ENCODE peak calls at places on chromosomes 16 and 17, in six cellular contexts. O is transverse colon, H is stomach, A is gastrocnemius medialis, L is sigmoid colon, X is Peyer's patch. G is an unnamed sample. For H3K27me3 and H3K36me3, the result is how much of the 10 kb centered on the place peaks cover.

GRCh38 chr16:4244254-4244812 is 2.5 kb upstream of the SRL start:
- DNase-seq in O (no peak), H (peak), A (no peak), L (no peak), X (no peak), G (no peak)

GRCh38 chr17:32723310-32723955 is 153.5 kb downstream of the MYO1D start:
- DNase-seq in O (no peak), H (no peak), A (no peak), L (no peak), X (no peak), G (no peak)

GRCh38 chr17:47895254-47895855 is 681 bp upstream of the SP2 start:
- DNase-seq in O (peak), H (peak), A (no peak), L (no peak), X (peak), G (peak)

GRCh38 chr17:14301761-14302401 is 1.0 kb downstream of the HS3ST3B1 start:
- DNase-seq in O (peak), H (peak), A (no peak), L (no peak), X (peak), G (peak)

GRCh38 chr16:30700491-30700890 is 1.5 kb downstream of the SRCAP start:
- DNase-seq in O (no peak), H (no peak), A (no peak), L (no peak), X (no peak), G (peak)

GRCh38 chr17:32502710-32503109 is 15.9 kb downstream of the CDK5R1 start:
- DNase-seq in O (no peak), H (no peak), A (no peak), L (no peak), X (no peak), G (no peak)

GRCh38 chr16:51152691-51153261 is 1.7 kb upstream of the SALL1 start:
- DNase-seq in O (no peak), H (no peak), A (no peak), L (no peak), X (no peak), G (no peak)

GRCh38 chr16:66079671-66080070 is 286.8 kb upstream of the CDH5 start:
- DNase-seq in O (no peak), H (no peak), A (no peak), L (no peak), X (no peak), G (no peak)

GRCh38 chr16:27303256-27304100 is 10.3 kb upstream of the IL4R start:
- DNase-seq in O (no peak), H (no peak), A (no peak), L (no peak), X (peak), G (no peak)

GRCh38 chr17:57889892-57890856 is 40.3 kb upstream of the MRPS23 start:
- DNase-seq in O (peak), H (peak), A (peak), L (peak), X (peak), G (no peak)

GRCh38 chr17:3961564-3962047 is 2.6 kb downstream of the ATP2A3 start:
- DNase-seq in O (peak), H (no peak), A (no peak), L (no peak), X (peak), G (peak)

GRCh38 chr17:63675607-63676539 is 24.1 kb downstream of the LIMD2 start:
- DNase-seq in O (peak), H (peak), A (no peak), L (peak), X (peak), G (no peak)

GRCh38 chr17:62800580-62800979 is 7.5 kb downstream of the MARCHF10 start:
- DNase-seq in O (no peak), H (peak), A (no peak), L (no peak), X (no peak), G (no peak)

GRCh38 chr16:66402166-66402565 is 24.9 kb upstream of the BEAN1 start:
- DNase-seq in O (no peak), H (no peak), A (no peak), L (no peak), X (peak), G (no peak)

GRCh38 chr17:55577011-55577586 is 65.8 kb upstream of the SMIM36 start:
- DNase-seq in O (peak), H (no peak), A (peak), L (peak), X (peak), G (peak)

GRCh38 chr17:72677714-72678390 is 414.6 kb downstream of the SLC39A11 start:
- DNase-seq in O (no peak), H (no peak), A (no peak), L (no peak), X (peak), G (no peak)

GRCh38 chr17:44585315-44585714 is 28.0 kb downstream of the FZD2 start:
- DNase-seq in O (no peak), H (no peak), A (no peak), L (no peak), X (no peak), G (no peak)

GRCh38 chr17:69245617-69246016 is 17.0 kb upstream of the ABCA10 start:
- DNase-seq in O (no peak), H (no peak), A (no peak), L (no peak), X (no peak), G (no peak)

GRCh38 chr16:72372082-72372615 is 200.2 kb upstream of the PMFBP1 start:
- DNase-seq in O (no peak), H (no peak), A (no peak), L (no peak), X (no peak), G (no peak)

GRCh38 chr17:65345261-65346060 is 208.3 kb downstream of the RGS9 start:
- DNase-seq in O (no peak), H (no peak), A (no peak), L (no peak), X (no peak), G (no peak)

GRCh38 chr17:6163632-6164319 is 93.6 kb downstream of the WSCD1 start:
- DNase-seq in O (no peak), H (no peak), A (no peak), L (no peak), X (no peak), G (no peak)

GRCh38 chr17:9004132-9004960 is 17.0 kb upstream of the NTN1 start:
- DNase-seq in O (no peak), H (no peak), A (no peak), L (no peak), X (no peak), G (no peak)

GRCh38 chr17:18028684-18029540 is 10.1 kb downstream of the ATPAF2 start:
- DNase-seq in O (no peak), H (no peak), A (no peak), L (no peak), X (peak), G (no peak)

GRCh38 chr17:34472363-34472762 is 107.0 kb upstream of the TMEM132E start:
- DNase-seq in O (no peak), H (no peak), A (no peak), L (no peak), X (no peak), G (no peak)

GRCh38 chr17:72467841-72468653 is 347.2 kb downstream of the SOX9 start:
- DNase-seq in O (peak), H (peak), A (no peak), L (no peak), X (peak), G (peak)

GRCh38 chr17:56577190-56577589 is 16.3 kb upstream of the NOG start:
- DNase-seq in O (no peak), H (no peak), A (no peak), L (no peak), X (no peak), G (no peak)

GRCh38 chr17:13140750-13141149 is 122.9 kb upstream of the ELAC2 start:
- DNase-seq in O (no peak), H (no peak), A (no peak), L (no peak), X (no peak), G (no peak)

GRCh38 chr17:151004-151403 is 13.6 kb downstream of the SCGB1C2 start:
- DNase-seq in O (no peak), H (no peak), A (no peak), L (peak), X (no peak), G (no peak)

GRCh38 chr17:59425085-59425901 is 93.8 kb downstream of the YPEL2 start:
- DNase-seq in O (peak), H (no peak), A (peak), L (peak), X (no peak), G (no peak)

GRCh38 chr16:21727344-21727743 is 63.6 kb downstream of the OTOA start:
- DNase-seq in O (no peak), H (no peak), A (no peak), L (no peak), X (no peak), G (no peak)

GRCh38 chr16:66342294-66342900 is 24.1 kb upstream of the CDH5 start:
- DNase-seq in O (no peak), H (no peak), A (no peak), L (no peak), X (no peak), G (peak)

GRCh38 chr16:671353-672131 is 3.6 kb downstream of the RHOT2 start:
- DNase-seq in O (no peak), H (no peak), A (no peak), L (no peak), X (no peak), G (no peak)

GRCh38 chr17:17350491-17351355 is 47.5 kb downstream of the NT5M start:
- DNase-seq in O (no peak), H (peak), A (no peak), L (no peak), X (peak), G (peak)

GRCh38 chr17:42392664-42393415 is 4.6 kb upstream of the STAT3 start:
- DNase-seq in O (no peak), H (no peak), A (no peak), L (no peak), X (no peak), G (no peak)

GRCh38 chr16:13436641-13437423 is 483.1 kb upstream of the ERCC4 start:
- DNase-seq in O (no peak), H (no peak), A (no peak), L (no peak), X (no peak), G (no peak)

GRCh38 chr16:88640039-88640495 is 1.7 kb downstream of the IL17C start:
- DNase-seq in O (no peak), H (no peak), A (no peak), L (no peak), X (no peak), G (no peak)

GRCh38 chr16:46884513-46885293 is 541 bp downstream of the GPT2 start:
- DNase-seq in O (peak), H (no peak), A (no peak), L (no peak), X (no peak), G (peak)

GRCh38 chr17:10114931-10115535 is 83.4 kb downstream of the GAS7 start:
- DNase-seq in O (peak), H (peak), A (peak), L (peak), X (peak), G (peak)

DNA sequence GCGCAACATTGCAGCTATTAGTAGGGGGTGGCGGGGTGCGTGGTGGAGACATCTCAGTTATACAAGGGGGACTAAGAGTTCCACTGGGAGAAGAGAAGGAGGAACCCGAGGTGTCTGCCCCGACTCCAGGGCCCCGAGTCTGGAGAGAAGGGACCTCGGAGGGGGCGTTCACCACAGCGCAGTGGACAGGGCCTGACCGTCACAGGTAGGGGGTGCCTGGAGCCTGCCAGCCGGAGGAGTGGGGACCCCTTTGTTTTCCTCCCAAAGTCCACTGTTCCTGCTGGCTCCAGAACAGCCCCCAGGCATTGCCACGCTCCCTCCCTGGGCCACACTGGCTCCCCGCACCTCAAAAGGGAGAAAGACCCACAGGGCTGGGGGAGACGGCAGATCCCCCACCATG is 175.9 kb upstream of the TNRC6C start:
- DNase-seq in O (no peak), H (no peak), A (no peak), L (no peak), X (no peak), G (no peak)
- H3K27me3 ChIP-seq in O (under half), H (under half), A (under half), L (under half), X (under half), G (under half)

GRCh38 chr16:12176051-12176450 is 199.5 kb downstream of the SNX29 start:
- DNase-seq in O (no peak), H (no peak), A (no peak), L (no peak), X (no peak), G (no peak)
- TF ChIP-seq POLR2A in O (no peak), H (no peak), A (no peak), L (no peak), X (no peak), G (no peak)

DNA sequence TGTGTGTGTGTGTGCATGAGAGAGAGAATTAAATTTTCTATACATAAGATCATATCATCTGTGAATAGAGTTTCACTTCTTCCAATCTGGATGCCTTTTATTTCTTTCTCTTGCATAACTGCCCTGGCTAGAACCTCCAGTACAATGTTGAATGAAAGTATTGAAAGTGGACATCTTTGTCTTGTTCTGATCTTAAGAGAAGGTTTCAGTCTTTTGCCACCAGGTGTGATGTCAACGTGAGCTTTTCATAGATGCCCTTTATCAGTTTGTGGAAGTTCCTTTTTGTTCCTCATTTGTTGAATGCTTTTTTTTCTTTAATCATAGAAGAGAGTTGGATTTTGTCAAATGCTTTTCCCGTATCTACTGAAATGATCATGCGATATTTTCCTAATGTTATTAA is 63.3 kb downstream of the RNF213 start:
- DNase-seq in O (no peak), H (no peak), A (no peak), L (no peak), X (no peak), G (no peak)
- H3K36me3 ChIP-seq in O (half or more), H (half or more), A (half or more), L (under half), X (under half), G (half or more)

GRCh38 chr17:29567362-29568330 is 809 bp upstream of the ABHD15 start:
- DNase-seq in O (peak), H (peak), A (no peak), L (peak), X (peak), G (peak)

GRCh38 chr17:29568331-29569244 is at the start of gene TP53I13:
- DNase-seq in O (peak), H (peak), A (peak), L (peak), X (peak), G (peak)

GRCh38 chr17:29569245-29569950 is 897 bp downstream of the TP53I13 start:
- DNase-seq in O (no peak), H (no peak), A (no peak), L (peak), X (peak), G (peak)

GRCh38 chr17:29565643-29566472 is 979 bp downstream of the ABHD15 start:
- DNase-seq in O (peak), H (peak), A (no peak), L (peak), X (peak), G (peak)

DNA sequence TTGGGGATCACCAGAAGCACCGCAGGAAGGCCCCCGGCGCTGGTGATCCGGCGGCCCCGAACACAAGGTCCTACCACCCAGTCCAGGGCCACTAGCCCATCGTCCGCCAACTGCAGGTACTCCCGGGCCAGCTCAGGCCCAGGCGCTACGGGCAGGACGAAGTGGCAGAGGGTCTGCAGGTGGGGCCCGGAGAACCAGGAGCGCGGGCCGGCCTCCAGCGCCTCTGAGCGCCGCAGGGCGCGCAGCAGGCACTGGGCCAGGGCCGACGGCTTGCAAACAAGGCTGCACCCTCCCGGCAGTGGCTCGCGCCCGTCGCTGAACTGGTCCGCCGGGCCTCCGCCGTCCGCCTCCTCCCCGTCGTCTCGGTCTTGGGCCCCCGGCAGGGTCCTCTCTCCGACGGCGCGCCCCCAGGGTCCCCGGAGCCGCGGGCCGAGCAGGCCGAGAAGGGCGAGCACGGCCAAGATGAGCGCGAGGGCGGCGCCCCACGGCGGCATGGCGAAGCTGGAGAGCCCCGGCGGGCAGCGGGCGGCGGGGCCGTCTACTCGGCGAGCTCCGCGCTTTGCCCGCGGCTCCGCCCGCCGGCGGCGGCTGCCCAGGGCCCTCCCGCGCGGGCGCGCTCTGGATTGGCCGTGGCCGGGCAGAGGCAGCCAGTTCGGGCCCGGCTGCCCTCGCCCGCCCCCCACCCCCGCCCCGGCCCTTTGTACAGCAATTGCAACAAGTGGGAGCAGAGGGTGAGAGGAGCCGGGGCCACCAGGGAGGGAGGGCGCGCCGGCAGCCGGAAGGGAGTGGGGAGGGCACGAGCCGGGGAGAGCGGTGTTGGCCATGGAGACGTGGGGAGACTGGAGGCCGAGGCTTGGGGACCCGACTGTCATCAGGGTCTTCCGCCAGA is at the start of gene ABHD15:
- DNase-seq in O (peak), H (peak), A (no peak), L (peak), X (peak), G (peak)
- H3K27me3 ChIP-seq in O (under half), H (under half), A (under half), L (under half), X (under half), G (under half)

DNA sequence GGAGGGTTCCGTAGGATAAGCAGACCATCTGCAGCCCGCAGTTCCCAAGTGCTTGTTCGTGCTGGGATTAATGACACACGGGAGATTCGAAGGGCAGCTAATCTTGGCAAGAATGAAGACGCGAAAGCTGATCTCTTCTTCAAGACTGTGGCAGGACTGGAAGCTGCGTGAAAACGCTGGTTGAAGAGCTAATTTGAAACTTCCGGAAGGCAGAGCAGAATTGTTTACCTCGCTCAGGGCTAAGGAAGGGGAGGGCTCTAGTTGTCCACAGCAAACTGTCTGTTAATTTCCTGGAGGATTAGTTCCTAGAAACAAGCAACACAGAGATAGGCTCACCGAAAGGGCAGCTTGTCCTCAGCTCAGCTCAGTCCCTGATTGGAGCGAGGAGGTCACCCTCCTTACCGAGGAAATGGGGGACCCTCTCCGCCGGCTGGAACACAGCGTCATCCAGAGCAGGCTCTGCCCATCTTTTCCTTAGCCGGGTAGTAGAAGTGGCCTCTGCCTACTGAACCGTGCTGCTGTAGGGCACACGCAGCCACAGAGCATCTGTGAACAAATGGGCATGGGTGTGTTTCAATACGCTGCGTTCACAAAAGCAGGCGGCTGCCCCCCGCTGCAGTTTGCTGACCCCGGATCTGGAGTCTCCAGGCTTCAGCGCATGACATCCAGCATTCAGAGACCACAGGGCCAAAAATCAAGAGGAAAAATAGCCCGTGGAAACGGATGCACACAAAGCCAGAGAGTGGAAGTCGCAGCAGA is 16.7 kb upstream of the BAIAP2 start:
- DNase-seq in O (peak), H (no peak), A (no peak), L (peak), X (peak), G (peak)
- TF ChIP-seq POLR2A in O (peak), H (no peak), A (peak), L (no peak), X (no peak), G (no peak)

G was measured in spleen.